ENCODE peak calls at places on chromosomes 11 and 22, in five cellular contexts. V is neural crest cell; B is uterus; S is HL-60; E is activated CD8-positive, alpha-beta T cell treated with anti-CD3 and anti-CD28 coated beads for 36 hours. Z is an unnamed sample.
A peak's percentile ranks its signal among the peaks of the same experiment; 100 is the strongest.

GRCh38 chr22:20174785-20175596 is 24.1 kb upstream of the CCDC188 start:
- DNase-seq in V (no peak), S (no peak), E (no peak), B (no peak), Z (no peak)

GRCh38 chr22:26463688-26464087 is 19.9 kb downstream of the HPS4 start:
- DNase-seq in V (no peak), B (no peak), E (no peak), S (no peak), Z (no peak)

GRCh38 chr11:66413167-66413566 is 7.7 kb upstream of the NPAS4 start:
- DNase-seq in V (no peak), E (no peak), S (no peak), B (no peak), Z (no peak)

GRCh38 chr11:110972640-110973039 is 260.4 kb upstream of the ARHGAP20 start:
- DNase-seq in E (no peak), V (no peak), B (no peak), S (peak; percentile 32), Z (no peak)

GRCh38 chr11:35274909-35275807 is 136.2 kb downstream of the CD44 start:
- DNase-seq in E (peak; percentile 41), S (no peak), V (no peak), B (peak; percentile 35), Z (no peak)

GRCh38 chr11:14906614-14907392 is 14.8 kb upstream of the CYP2R1 start:
- DNase-seq in V (no peak), S (no peak), B (no peak), E (peak; percentile 12), Z (no peak)

GRCh38 chr22:40588726-40589125 is 47.8 kb downstream of the MRTFA start:
- DNase-seq in B (no peak), E (no peak), S (no peak), V (no peak), Z (no peak)

GRCh38 chr11:6648505-6648904 is 7.1 kb downstream of the DCHS1 start:
- DNase-seq in V (no peak), S (no peak), E (no peak), B (no peak), Z (no peak)

DNA sequence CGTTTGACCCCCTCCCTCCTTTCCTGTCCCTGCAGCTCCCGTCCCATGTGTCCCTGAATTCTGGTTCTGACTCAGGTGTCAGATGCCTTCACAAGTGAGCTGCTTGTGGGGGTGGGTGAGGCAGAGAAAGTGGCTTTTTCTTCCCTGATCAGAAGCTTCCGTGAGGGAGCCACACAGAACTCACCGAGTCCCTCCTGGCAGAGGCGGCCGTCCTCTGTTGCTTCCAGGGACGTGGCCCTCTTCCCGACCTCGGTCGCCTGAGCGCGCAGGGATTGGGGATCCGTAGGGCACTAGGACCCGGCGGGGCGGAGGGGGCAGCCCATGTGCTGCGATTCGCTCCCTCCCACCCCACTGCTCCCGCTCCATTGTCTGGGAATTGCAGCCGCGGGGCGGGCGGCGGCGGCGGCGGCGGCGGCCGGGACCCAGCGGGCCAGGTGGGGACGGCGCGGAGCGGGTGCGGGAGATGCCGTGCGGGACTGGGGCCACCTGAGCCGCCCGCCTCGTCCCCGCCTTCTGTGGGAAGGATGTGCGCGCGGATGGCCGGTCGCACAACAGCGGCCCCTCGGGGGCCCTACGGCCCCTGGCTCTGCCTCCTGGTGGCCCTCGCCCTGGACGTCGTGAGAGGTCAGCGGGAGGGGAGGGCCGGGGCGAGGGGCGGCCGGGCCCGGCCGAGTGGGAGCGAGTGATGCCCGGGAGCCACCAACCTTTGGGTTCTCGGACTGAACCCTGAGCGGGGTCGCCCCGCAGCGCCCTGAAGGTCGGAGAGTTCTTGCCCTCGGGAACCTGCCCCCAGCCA is at the start of gene TMEM132A:
- DNase-seq in B (peak; percentile 63), E (no peak), S (no peak), V (peak; percentile 69), Z (peak; percentile 71)
- TF ChIP-seq CTCF in B (no peak), E (no peak), S (no peak), V (no peak), Z (peak; percentile 8)

GRCh38 chr11:132300283-132300682 is 929.9 kb downstream of the NTM start:
- DNase-seq in E (no peak), V (no peak), B (no peak), S (no peak), Z (no peak)
- TF ChIP-seq CTCF in E (no peak), V (peak; percentile 59), B (no peak), S (no peak), Z (peak; percentile 16)

GRCh38 chr22:45911601-45912271 is 65.2 kb downstream of the WNT7B start:
- DNase-seq in E (no peak), V (no peak), S (peak; percentile 56), B (no peak), Z (no peak)
- TF ChIP-seq CTCF in E (no peak), V (no peak), S (no peak), B (no peak), Z (no peak)

DNA sequence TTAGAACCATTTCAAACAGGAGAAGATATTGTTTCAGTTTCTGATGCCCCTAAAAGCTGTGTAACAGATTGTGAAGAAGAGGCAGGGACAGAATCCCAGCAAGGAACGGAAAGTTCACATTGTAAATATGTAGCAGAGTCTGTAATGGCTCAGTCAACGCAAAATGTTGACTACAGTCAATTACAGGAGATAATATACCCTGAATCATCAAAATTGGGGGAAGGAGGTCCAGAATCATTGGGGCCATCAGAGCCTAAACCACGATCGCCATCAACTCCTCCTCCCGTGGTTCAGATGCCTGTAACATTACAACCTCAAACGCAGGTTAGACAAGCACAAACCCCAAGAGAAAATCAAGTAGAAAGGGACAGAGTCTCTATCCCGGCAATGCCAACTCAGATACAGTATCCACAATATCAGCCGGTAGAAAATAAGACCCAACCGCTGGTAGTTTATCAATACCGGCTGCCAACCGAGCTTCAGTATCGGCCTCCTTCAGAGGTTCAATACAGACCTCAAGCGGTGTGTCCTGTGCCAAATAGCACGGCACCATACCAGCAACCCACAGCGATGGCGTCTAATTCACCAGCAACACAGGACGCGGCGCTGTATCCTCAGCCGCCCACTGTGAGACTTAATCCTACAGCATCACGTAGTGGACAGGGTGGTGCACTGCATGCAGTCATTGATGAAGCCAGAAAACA is 40.8 kb downstream of the IGLL1 start:
- DNase-seq in V (peak; percentile 69), B (peak; percentile 67), E (peak; percentile 91), S (peak; percentile 37), Z (peak; percentile 74)
- TF ChIP-seq CTCF in V (peak; percentile 86), B (peak; percentile 80), E (peak; percentile 84), S (peak; percentile 85), Z (peak; percentile 97)

GRCh38 chr11:69598147-69598546 is 42.8 kb upstream of the CCND1 start:
- DNase-seq in V (no peak), E (no peak), S (peak; percentile 64), B (no peak), Z (no peak)
- TF ChIP-seq CTCF in V (no peak), E (no peak), S (no peak), B (no peak), Z (no peak)

GRCh38 chr11:120622189-120622912 is 110.8 kb downstream of the GRIK4 start:
- DNase-seq in B (no peak), E (peak; percentile 7), V (no peak), S (peak; percentile 3), Z (no peak)
- TF ChIP-seq CTCF in B (no peak), E (no peak), V (peak; percentile 31), S (no peak), Z (peak; percentile 36)

DNA sequence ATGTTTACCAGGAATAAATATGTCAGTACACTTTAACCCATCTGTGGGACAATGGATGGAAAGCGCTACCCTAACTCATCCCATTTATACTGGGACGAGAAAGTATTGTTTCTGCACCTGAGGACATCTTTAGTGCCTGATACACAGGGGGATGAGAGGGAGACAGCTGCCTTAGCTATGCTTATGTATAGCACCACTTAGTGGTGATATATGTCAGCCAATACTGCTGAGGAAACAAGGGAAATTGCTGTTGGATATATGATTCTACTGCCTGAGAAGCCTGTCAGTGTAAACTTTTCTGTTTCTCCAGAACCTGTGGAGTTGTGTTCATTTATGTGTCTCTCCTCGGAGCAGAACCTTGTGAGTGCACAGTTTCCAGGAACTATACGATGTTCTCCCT is 13.3 kb upstream of the CEP295 start:
- DNase-seq in E (no peak), B (no peak), S (no peak), V (no peak), Z (peak; percentile 16)
- TF ChIP-seq CTCF in E (peak; percentile 34), B (no peak), S (no peak), V (peak; percentile 50), Z (peak; percentile 51)

Z was measured in GM10248.